ENCODE peak calls at places on chromosomes 12 and 14, in six cellular contexts. One of them, this sample, is unnamed.

GRCh38 chr14:57205953-57206352 is 62.8 kb downstream of the EXOC5 start:
- DNase-seq in KBM-7: no peak
- DNase-seq in lower lobe of right lung: no peak
- DNase-seq in HEK293T: no peak
- DNase-seq in RPMI7951: no peak
- DNase-seq in osteocyte: no peak
- DNase-seq in this sample: no peak

GRCh38 chr14:102749833-102750775 is 27.1 kb upstream of the TRAF3 start:
- DNase-seq in KBM-7: no peak
- DNase-seq in lower lobe of right lung: no peak
- DNase-seq in HEK293T: no peak
- DNase-seq in RPMI7951: no peak
- DNase-seq in osteocyte: no peak
- DNase-seq in this sample: no peak

GRCh38 chr12:19836056-19836455 is 396.8 kb downstream of the AEBP2 start:
- DNase-seq in KBM-7: no peak
- DNase-seq in lower lobe of right lung: no peak
- DNase-seq in HEK293T: no peak
- DNase-seq in RPMI7951: no peak
- DNase-seq in osteocyte: no peak
- DNase-seq in this sample: no peak

GRCh38 chr12:9707864-9708808 is 24.8 kb downstream of the CLECL1 start:
- DNase-seq in KBM-7: peak
- DNase-seq in lower lobe of right lung: peak
- DNase-seq in HEK293T: peak
- DNase-seq in RPMI7951: peak
- DNase-seq in osteocyte: no peak
- DNase-seq in this sample: peak

GRCh38 chr14:65866906-65867305 is 454.4 kb downstream of the FUT8 start:
- DNase-seq in KBM-7: no peak
- DNase-seq in lower lobe of right lung: no peak
- DNase-seq in HEK293T: no peak
- DNase-seq in RPMI7951: no peak
- DNase-seq in osteocyte: no peak
- DNase-seq in this sample: peak

GRCh38 chr14:104350463-104351185 is 212.2 kb downstream of the KIF26A start:
- DNase-seq in KBM-7: no peak
- DNase-seq in lower lobe of right lung: peak
- DNase-seq in HEK293T: no peak
- DNase-seq in RPMI7951: no peak
- DNase-seq in osteocyte: no peak
- DNase-seq in this sample: no peak

GRCh38 chr12:93802698-93803097 is 125.5 kb downstream of the CRADD start:
- DNase-seq in KBM-7: no peak
- DNase-seq in lower lobe of right lung: no peak
- DNase-seq in HEK293T: no peak
- DNase-seq in RPMI7951: no peak
- DNase-seq in osteocyte: no peak
- DNase-seq in this sample: no peak

GRCh38 chr12:123989753-123990152 is 16.7 kb downstream of the ZNF664 start:
- DNase-seq in KBM-7: no peak
- DNase-seq in lower lobe of right lung: no peak
- DNase-seq in HEK293T: no peak
- DNase-seq in RPMI7951: no peak
- DNase-seq in osteocyte: no peak
- DNase-seq in this sample: no peak

GRCh38 chr12:12024958-12025682 is 45.6 kb upstream of the BCL2L14 start:
- DNase-seq in KBM-7: no peak
- DNase-seq in lower lobe of right lung: no peak
- DNase-seq in HEK293T: no peak
- DNase-seq in RPMI7951: no peak
- DNase-seq in osteocyte: peak
- DNase-seq in this sample: no peak

GRCh38 chr14:95500772-95501401 is 15.6 kb downstream of the SYNE3 start:
- DNase-seq in KBM-7: no peak
- DNase-seq in lower lobe of right lung: no peak
- DNase-seq in HEK293T: no peak
- DNase-seq in RPMI7951: peak
- DNase-seq in osteocyte: no peak
- DNase-seq in this sample: peak

GRCh38 chr12:62834971-62835547 is 99.9 kb downstream of the PPM1H start:
- DNase-seq in KBM-7: no peak
- DNase-seq in lower lobe of right lung: no peak
- DNase-seq in HEK293T: no peak
- DNase-seq in RPMI7951: peak
- DNase-seq in osteocyte: no peak
- DNase-seq in this sample: no peak

This sample was measured in small intestine.